ENCODE peak calls at places on chromosome 13, in eight cellular contexts. R is HFF-Myc; Q is central memory CD8-positive, alpha-beta T cell; X is adipocyte; N is NCI-H1930; P is tibial artery; A is upper lobe of left lung; E is GM12864. B is an unnamed sample.

GRCh38 chr13:27022571-27023311 is 148.9 kb downstream of the USP12 start:
- DNase-seq in R (no peak), Q (no peak), X (peak), N (no peak), P (no peak), A (no peak), E (no peak), B (peak)

GRCh38 chr13:49495783-49496762 is at the start of gene PHF11:
- DNase-seq in R (peak), Q (peak), X (peak), N (peak), P (peak), A (peak), E (peak), B (peak)

GRCh38 chr13:29969286-29969685 is 118.9 kb upstream of the UBL3 start:
- DNase-seq in R (peak), Q (no peak), X (peak), N (no peak), P (no peak), A (no peak), E (no peak), B (peak)

GRCh38 chr13:52852444-52852843 is 4.0 kb upstream of the PCDH8 start:
- DNase-seq in R (no peak), Q (no peak), X (no peak), N (no peak), P (no peak), A (no peak), E (no peak), B (no peak)

GRCh38 chr13:33797622-33798021 is 20.3 kb upstream of the RFC3 start:
- DNase-seq in R (no peak), Q (no peak), X (peak), N (no peak), P (no peak), A (no peak), E (no peak), B (peak)

GRCh38 chr13:68323106-68323505 is 1093.0 kb upstream of the PCDH9 start:
- DNase-seq in R (no peak), Q (no peak), X (no peak), N (no peak), P (no peak), A (no peak), E (no peak), B (no peak)

GRCh38 chr13:109773276-109773675 is 13.1 kb downstream of the IRS2 start:
- DNase-seq in R (no peak), Q (no peak), X (no peak), N (no peak), P (no peak), A (no peak), E (no peak), B (no peak)

GRCh38 chr13:47499358-47500150 is 501.5 kb downstream of the SUCLA2 start:
- DNase-seq in R (peak), Q (no peak), X (peak), N (no peak), P (no peak), A (no peak), E (no peak), B (no peak)